ENCODE peak calls at places on chromosome 1, in seven cellular contexts. A is IMR-90, U is HCT116, D is GM12878, I is K562, L is H1, V is HepG2. J is an unnamed sample. For H3K36me3, the result is how much of the 10 kb centered on the place peaks cover.

GRCh38 chr1:7669559-7670208 is 101.4 kb upstream of the VAMP3 start:
- DNase-seq in U (peak), A (peak), D (no peak), I (peak), V (peak), L (peak), J (peak)

GRCh38 chr1:205774277-205775014 is 836 bp downstream of the RAB29 start:
- DNase-seq in A (no peak), L (peak), V (peak), D (peak), U (no peak), I (peak), J (peak)

GRCh38 chr1:113684153-113684541 is 75.1 kb downstream of the PHTF1 start:
- DNase-seq in L (no peak), I (peak), A (peak), V (no peak), D (no peak), U (no peak), J (peak)

GRCh38 chr1:151309851-151310323 is 17.3 kb downstream of the PI4KB start:
- DNase-seq in U (no peak), I (no peak), L (no peak), A (peak), D (no peak), V (no peak), J (no peak)

GRCh38 chr1:155141799-155142198 is 1.5 kb upstream of the DPM3 start:
- DNase-seq in I (no peak), A (no peak), U (no peak), D (no peak), V (no peak), L (no peak), J (no peak)

GRCh38 chr1:151616505-151616849 is 4.6 kb downstream of the SNX27 start:
- DNase-seq in D (no peak), I (no peak), U (no peak), A (peak), V (no peak), L (no peak), J (no peak)

GRCh38 chr1:41435570-41436178 is 48.8 kb downstream of the EDN2 start:
- DNase-seq in D (no peak), A (no peak), V (no peak), I (no peak), U (no peak), L (peak), J (no peak)

GRCh38 chr1:37549341-37549740 is 4.8 kb downstream of the SNIP1 start:
- DNase-seq in V (no peak), U (no peak), A (peak), L (no peak), I (no peak), D (no peak), J (no peak)

GRCh38 chr1:942864-943533 is 16.1 kb downstream of the NOC2L start:
- DNase-seq in I (peak), A (peak), L (no peak), U (no peak), V (no peak), D (no peak), J (no peak)

GRCh38 chr1:11654571-11655262 is at the start of gene FBXO44:
- DNase-seq in A (no peak), V (peak), L (peak), D (no peak), I (peak), U (no peak), J (no peak)

GRCh38 chr1:93751391-93752250 is 70.0 kb upstream of the BCAR3 start:
- DNase-seq in U (no peak), A (no peak), D (no peak), L (no peak), I (no peak), V (no peak), J (no peak)

GRCh38 chr1:8836228-8836627 is 18.8 kb upstream of the RERE start:
- DNase-seq in V (no peak), A (no peak), I (no peak), U (no peak), D (no peak), L (no peak), J (no peak)

GRCh38 chr1:87688136-87688535 is 359.5 kb downstream of the LMO4 start:
- DNase-seq in U (no peak), V (no peak), D (no peak), A (no peak), L (no peak), I (no peak), J (no peak)

GRCh38 chr1:161088587-161089110 is 709 bp downstream of the NECTIN4 start:
- DNase-seq in D (no peak), A (peak), L (no peak), I (no peak), U (no peak), V (no peak), J (no peak)

GRCh38 chr1:204670152-204670927 is 15.2 kb downstream of the LRRN2 start:
- DNase-seq in I (peak), A (peak), V (no peak), L (no peak), D (no peak), U (no peak), J (no peak)

GRCh38 chr1:58779837-58780585 is 3.8 kb downstream of the JUN start:
- DNase-seq in L (no peak), A (peak), I (no peak), V (peak), D (no peak), U (no peak), J (peak)

GRCh38 chr1:162302660-162303344 is 73.9 kb downstream of the SPATA46 start:
- DNase-seq in I (no peak), L (no peak), V (no peak), A (peak), U (no peak), D (no peak), J (peak)

GRCh38 chr1:221728037-221728505 is 13.8 kb downstream of the DUSP10 start:
- DNase-seq in V (no peak), I (no peak), A (no peak), U (no peak), L (no peak), D (no peak), J (no peak)

GRCh38 chr1:226973371-226973897 is 33.3 kb downstream of the COQ8A start:
- DNase-seq in L (no peak), A (no peak), D (no peak), U (no peak), I (no peak), V (no peak), J (no peak)

GRCh38 chr1:26938659-26939025 is 17.1 kb downstream of the NUDC start:
- DNase-seq in U (no peak), I (no peak), L (no peak), D (no peak), V (no peak), A (no peak), J (no peak)

GRCh38 chr1:154193821-154194220 is 1.9 kb upstream of the TPM3 start:
- DNase-seq in U (no peak), V (peak), A (no peak), I (no peak), L (no peak), D (no peak), J (no peak)

GRCh38 chr1:115052454-115053083 is 22.9 kb downstream of the TSHB start:
- DNase-seq in L (peak), U (peak), V (peak), D (no peak), A (peak), I (peak), J (peak)

GRCh38 chr1:55589656-55590297 is 374.6 kb upstream of the USP24 start:
- DNase-seq in A (no peak), V (no peak), U (no peak), I (no peak), D (no peak), L (no peak), J (peak)

GRCh38 chr1:103583887-103584286 is 12.5 kb downstream of the AMY2B start:
- DNase-seq in U (no peak), L (no peak), D (no peak), I (no peak), V (no peak), A (no peak), J (no peak)

GRCh38 chr1:43982798-43983197 is 3.8 kb downstream of the B4GALT2 start:
- DNase-seq in V (no peak), I (peak), L (no peak), U (no peak), A (no peak), D (no peak), J (no peak)

GRCh38 chr1:52753169-52753568 is 26.9 kb downstream of the ZYG11B start:
- DNase-seq in U (no peak), A (no peak), I (no peak), L (no peak), V (no peak), D (no peak), J (no peak)

GRCh38 chr1:20371411-20371810 is 80.7 kb downstream of the VWA5B1 start:
- DNase-seq in I (peak), V (no peak), D (no peak), U (no peak), A (peak), L (peak), J (no peak)

GRCh38 chr1:25204797-25205441 is 27.4 kb downstream of the SYF2 start:
- DNase-seq in I (peak), L (no peak), D (no peak), V (peak), A (peak), U (peak), J (peak)

GRCh38 chr1:2856076-2856390 is 54.5 kb upstream of the TTC34 start:
- DNase-seq in I (no peak), L (no peak), U (no peak), A (no peak), V (no peak), D (no peak), J (no peak)

GRCh38 chr1:203291201-203292096 is 13.9 kb upstream of the BTG2 start:
- DNase-seq in V (peak), L (no peak), U (no peak), D (no peak), I (no peak), A (no peak), J (no peak)

GRCh38 chr1:226610671-226611070 is 62.1 kb downstream of the STUM start:
- DNase-seq in A (no peak), L (no peak), V (no peak), I (no peak), U (no peak), D (no peak), J (no peak)

GRCh38 chr1:13732971-13733667 is 33.1 kb downstream of the PRDM2 start:
- DNase-seq in V (no peak), A (no peak), D (no peak), I (no peak), L (no peak), U (no peak), J (no peak)

GRCh38 chr1:4090556-4090955 is 190.5 kb upstream of the C1orf174 start:
- DNase-seq in L (no peak), I (no peak), D (no peak), A (no peak), V (no peak), U (no peak), J (no peak)

GRCh38 chr1:72432645-72433267 is 150.4 kb upstream of the NEGR1 start:
- DNase-seq in A (no peak), D (peak), L (no peak), I (no peak), U (no peak), V (no peak), J (no peak)

GRCh38 chr1:72435025-72435424 is 152.7 kb upstream of the NEGR1 start:
- DNase-seq in D (no peak), V (no peak), L (no peak), I (no peak), U (no peak), A (peak), J (no peak)

GRCh38 chr1:72433591-72433990 is 151.3 kb upstream of the NEGR1 start:
- DNase-seq in L (no peak), U (no peak), V (no peak), I (no peak), A (no peak), D (peak), J (no peak)

GRCh38 chr1:72434070-72434469 is 151.7 kb upstream of the NEGR1 start:
- DNase-seq in D (no peak), A (no peak), L (no peak), I (no peak), U (no peak), V (no peak), J (no peak)

DNA sequence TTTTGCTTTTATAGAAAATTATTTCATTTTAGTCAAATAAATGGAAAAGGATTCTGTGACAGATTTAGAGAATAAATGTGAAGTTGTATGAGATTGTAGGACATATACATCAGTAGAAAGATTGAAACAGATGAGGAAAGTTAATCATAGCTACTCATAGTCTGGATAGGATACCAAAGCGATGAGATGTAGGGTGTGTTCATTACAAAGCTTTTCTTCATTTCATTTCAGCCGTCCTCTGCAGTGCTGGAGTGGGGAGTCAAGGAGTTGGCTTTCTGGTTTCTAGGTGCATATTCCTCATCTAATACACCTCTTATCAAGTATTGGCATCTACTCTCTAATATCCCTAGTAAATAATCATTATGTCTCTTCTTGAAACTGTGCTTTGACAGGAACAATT is 149.5 kb upstream of the NEGR1 start:
- DNase-seq in D (no peak), A (peak), U (no peak), V (no peak), L (no peak), I (no peak), J (no peak)
- H3K36me3 ChIP-seq in D (under half), A (under half), U (under half), V (under half), L (under half), I (under half), J (under half)

GRCh38 chr1:232127190-232127589 is 500.6 kb downstream of the DISC1 start:
- DNase-seq in D (no peak), L (no peak), A (peak), U (peak), I (peak), V (no peak), J (no peak)

DNA sequence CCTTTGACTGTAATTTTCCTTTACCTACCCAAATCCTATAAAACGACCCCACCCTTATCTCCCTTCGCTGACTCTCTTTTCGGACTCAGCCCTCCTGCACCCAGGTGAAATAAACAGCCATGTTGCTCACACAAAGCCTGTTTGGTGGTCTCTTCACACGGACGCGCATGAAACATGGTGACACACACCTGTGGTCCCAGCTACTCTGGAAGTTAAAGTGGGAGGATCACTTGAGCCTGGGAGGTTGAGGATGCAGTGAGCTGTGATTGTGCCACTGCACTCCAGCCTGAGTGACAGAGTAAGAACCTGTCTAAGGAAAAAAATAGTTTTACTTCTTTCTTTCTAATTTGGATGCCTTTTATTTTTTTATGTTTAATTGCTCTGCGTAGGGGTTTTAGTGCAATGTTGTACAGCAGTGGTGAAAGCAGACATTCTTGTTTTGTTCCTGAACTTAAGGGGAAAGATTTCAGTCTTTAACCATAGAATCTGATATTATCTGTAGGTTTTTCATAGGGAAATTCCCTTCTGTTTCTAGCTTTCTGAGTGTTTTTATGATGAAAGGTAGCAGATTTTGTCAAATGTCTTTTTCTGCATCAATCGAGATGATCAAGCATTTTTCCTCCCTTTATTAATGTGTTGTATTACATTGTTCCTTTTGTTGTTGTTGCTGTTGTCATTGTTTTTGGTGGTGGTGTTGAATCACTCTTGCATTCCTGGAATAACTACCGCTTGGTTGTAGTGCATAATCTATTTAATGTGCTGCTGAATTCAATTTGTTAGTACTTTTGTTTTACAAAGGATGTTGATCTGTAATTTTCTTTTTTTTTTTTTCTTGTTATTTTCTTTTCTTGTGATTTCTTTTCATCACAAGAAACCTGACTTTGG is 497.4 kb downstream of the DISC1 start:
- DNase-seq in L (no peak), D (no peak), A (no peak), U (no peak), V (no peak), I (no peak), J (peak)
- H3K9ac ChIP-seq in L (no peak), D (no peak), A (no peak), U (no peak), V (no peak), I (no peak), J (no peak)

GRCh38 chr1:209827384-209828261 is at the start of gene UTP25:
- DNase-seq in D (peak), U (peak), L (peak), V (peak), A (peak), I (peak), J (peak)
- TF ChIP-seq POLR2A in D (peak), U (peak), L (peak), V (peak), A (no peak), I (peak), J (peak)

GRCh38 chr1:117069220-117069844 is 9.2 kb downstream of the TTF2 start:
- DNase-seq in L (no peak), D (no peak), U (no peak), I (no peak), V (no peak), A (no peak), J (no peak)
- H3K36me3 ChIP-seq in L (under half), D (under half), U (under half), I (half or more), V (under half), A (under half), J (under half)

GRCh38 chr1:21590906-21591301 is 78.3 kb downstream of the RAP1GAP start:
- DNase-seq in U (no peak), L (no peak), A (no peak), I (no peak), D (no peak), V (no peak), J (no peak)

GRCh38 chr1:21587602-21587953 is 78.4 kb downstream of the ALPL start:
- DNase-seq in D (no peak), I (no peak), V (no peak), L (no peak), A (no peak), U (no peak), J (no peak)

GRCh38 chr1:21592086-21592865 is 76.9 kb downstream of the RAP1GAP start:
- DNase-seq in U (no peak), V (no peak), D (no peak), I (no peak), A (no peak), L (no peak), J (no peak)

GRCh38 chr1:21589618-21590017 is 79.5 kb downstream of the RAP1GAP start:
- DNase-seq in U (no peak), V (no peak), A (no peak), D (no peak), I (no peak), L (no peak), J (no peak)

GRCh38 chr1:21590116-21590905 is 78.8 kb downstream of the RAP1GAP start:
- DNase-seq in L (no peak), D (no peak), V (no peak), I (no peak), A (no peak), U (no peak), J (no peak)
- H3K9ac ChIP-seq in L (no peak), D (no peak), V (no peak), I (peak), A (no peak), U (no peak), J (no peak)

J was measured in endothelial cell of umbilical vein.